ENCODE peak calls at places on chromosomes 6 and 20, in eight cellular contexts. N is GM23248, O is HepG2, S is PC-3, X is NT2/D1, D is endothelial cell of umbilical vein, K is BJ, G is astrocyte of the cerebellum. C is an unnamed sample.

GRCh38 chr6:44269168-44269920 is 906 bp upstream of the TMEM151B start:
- DNase-seq in N (no peak), O (no peak), S (no peak), X (no peak), D (no peak), K (no peak), G (no peak), C (no peak)

GRCh38 chr20:35327074-35327976 is 35.1 kb upstream of the FAM83C start:
- DNase-seq in N (no peak), O (peak), S (peak), X (no peak), D (peak), K (no peak), G (no peak), C (no peak)

GRCh38 chr6:40882321-40882720 is 156.7 kb downstream of the UNC5CL start:
- DNase-seq in N (no peak), O (no peak), S (no peak), X (no peak), D (no peak), K (no peak), G (no peak), C (no peak)

GRCh38 chr6:30883743-30884520 is at the start of gene DDR1:
- DNase-seq in N (peak), O (peak), S (peak), X (no peak), D (no peak), K (no peak), G (no peak), C (peak)

GRCh38 chr20:9397928-9398327 is 116.5 kb upstream of the LAMP5 start:
- DNase-seq in N (no peak), O (no peak), S (no peak), X (no peak), D (no peak), K (no peak), G (no peak), C (no peak)

GRCh38 chr20:50252715-50253500 is 62.3 kb downstream of the CEBPB start:
- DNase-seq in N (no peak), O (no peak), S (no peak), X (no peak), D (no peak), K (no peak), G (no peak), C (no peak)

GRCh38 chr6:141202641-141203040 is 930.1 kb upstream of the GJE1 start:
- DNase-seq in N (peak), O (no peak), S (no peak), X (no peak), D (no peak), K (no peak), G (no peak), C (peak)

GRCh38 chr6:27814665-27815424 is 97.4 kb downstream of the OR2B2 start:
- DNase-seq in N (peak), O (peak), S (peak), X (no peak), D (peak), K (peak), G (peak), C (peak)

GRCh38 chr20:11881453-11881852 is 36.2 kb upstream of the BTBD3 start:
- DNase-seq in N (no peak), O (no peak), S (no peak), X (no peak), D (no peak), K (no peak), G (no peak), C (no peak)

GRCh38 chr6:148657053-148657452 is 89.8 kb upstream of the UST start:
- DNase-seq in N (peak), O (no peak), S (peak), X (no peak), D (no peak), K (peak), G (no peak), C (peak)

GRCh38 chr20:58853976-58854637 is 1.6 kb downstream of the GNAS start:
- DNase-seq in N (no peak), O (no peak), S (no peak), X (no peak), D (no peak), K (no peak), G (no peak), C (no peak)

GRCh38 chr6:162621246-162621645 is 106.3 kb downstream of the PRKN start:
- DNase-seq in N (peak), O (peak), S (no peak), X (no peak), D (no peak), K (no peak), G (peak), C (no peak)

GRCh38 chr20:46994341-46994740 is 99.7 kb downstream of the EYA2 start:
- DNase-seq in N (no peak), O (no peak), S (no peak), X (no peak), D (no peak), K (no peak), G (no peak), C (no peak)

GRCh38 chr6:2188397-2188796 is 57.0 kb downstream of the GMDS start:
- DNase-seq in N (no peak), O (no peak), S (no peak), X (no peak), D (no peak), K (no peak), G (no peak), C (no peak)

GRCh38 chr20:50588034-50588736 is 78.0 kb downstream of the PTPN1 start:
- DNase-seq in N (peak), O (peak), S (peak), X (peak), D (peak), K (no peak), G (peak), C (peak)

GRCh38 chr20:34871966-34872603 is 571 bp downstream of the GGT7 start:
- DNase-seq in N (peak), O (no peak), S (no peak), X (no peak), D (no peak), K (no peak), G (no peak), C (peak)

GRCh38 chr6:161434331-161434730 is 160.5 kb upstream of the AGPAT4 start:
- DNase-seq in N (peak), O (no peak), S (no peak), X (no peak), D (no peak), K (no peak), G (no peak), C (peak)

GRCh38 chr20:34180460-34181108 is 60.6 kb upstream of the ASIP start:
- DNase-seq in N (peak), O (no peak), S (peak), X (no peak), D (no peak), K (no peak), G (no peak), C (peak)

GRCh38 chr6:115004982-115005381 is 662.2 kb upstream of the HS3ST5 start:
- DNase-seq in N (no peak), O (no peak), S (no peak), X (peak), D (no peak), K (no peak), G (no peak), C (no peak)

GRCh38 chr20:58106143-58106750 is 122.2 kb downstream of the ANKRD60 start:
- DNase-seq in N (peak), O (no peak), S (no peak), X (no peak), D (no peak), K (no peak), G (no peak), C (no peak)

GRCh38 chr6:122712864-122713612 is 66.5 kb upstream of the FABP7 start:
- DNase-seq in N (no peak), O (no peak), S (no peak), X (no peak), D (no peak), K (no peak), G (no peak), C (no peak)

GRCh38 chr20:57080796-57081195 is 185.6 kb downstream of the BMP7 start:
- DNase-seq in N (peak), O (no peak), S (peak), X (no peak), D (no peak), K (no peak), G (no peak), C (peak)

GRCh38 chr20:22496817-22497216 is 87.6 kb downstream of the FOXA2 start:
- DNase-seq in N (no peak), O (no peak), S (peak), X (no peak), D (no peak), K (no peak), G (no peak), C (no peak)

GRCh38 chr20:38167851-38168760 is 3.0 kb upstream of the TGM2 start:
- DNase-seq in N (peak), O (peak), S (peak), X (no peak), D (peak), K (peak), G (peak), C (peak)

GRCh38 chr6:119791746-119792145 is 442.2 kb upstream of the MAN1A1 start:
- DNase-seq in N (no peak), O (no peak), S (peak), X (peak), D (no peak), K (no peak), G (no peak), C (no peak)

GRCh38 chr20:41889125-41889870 is 271.1 kb upstream of the CHD6 start:
- DNase-seq in N (no peak), O (peak), S (peak), X (no peak), D (no peak), K (no peak), G (no peak), C (no peak)

GRCh38 chr6:147033267-147033666 is 170.9 kb upstream of the STXBP5 start:
- DNase-seq in N (peak), O (no peak), S (no peak), X (peak), D (no peak), K (no peak), G (no peak), C (peak)

GRCh38 chr6:165223736-165224135 is 85.7 kb downstream of the C6orf118 start:
- DNase-seq in N (no peak), O (no peak), S (no peak), X (no peak), D (no peak), K (no peak), G (no peak), C (no peak)

GRCh38 chr6:152026291-152026690 is 218.8 kb downstream of the ESR1 start:
- DNase-seq in N (peak), O (no peak), S (no peak), X (no peak), D (no peak), K (no peak), G (no peak), C (no peak)

GRCh38 chr20:45701104-45701503 is 734 bp upstream of the WFDC13 start:
- DNase-seq in N (no peak), O (no peak), S (no peak), X (no peak), D (no peak), K (no peak), G (no peak), C (no peak)

GRCh38 chr20:4091332-4092135 is 76.2 kb upstream of the RNF24 start:
- DNase-seq in N (peak), O (peak), S (peak), X (peak), D (peak), K (no peak), G (no peak), C (peak)

GRCh38 chr20:4156411-4156810 is 141.1 kb upstream of the RNF24 start:
- DNase-seq in N (no peak), O (no peak), S (peak), X (no peak), D (no peak), K (no peak), G (no peak), C (no peak)

GRCh38 chr20:63861981-63862901 is 943 bp downstream of the ABHD16B start:
- DNase-seq in N (no peak), O (no peak), S (no peak), X (no peak), D (no peak), K (no peak), G (no peak), C (no peak)

GRCh38 chr6:109693128-109693527 is 2.0 kb downstream of the FIG4 start:
- DNase-seq in N (no peak), O (no peak), S (no peak), X (no peak), D (no peak), K (no peak), G (no peak), C (no peak)

GRCh38 chr6:39077882-39078594 is 29.5 kb downstream of the GLP1R start:
- DNase-seq in N (no peak), O (no peak), S (no peak), X (no peak), D (no peak), K (no peak), G (no peak), C (no peak)

GRCh38 chr20:58649288-58650180 is 1.5 kb upstream of the STX16 start:
- DNase-seq in N (no peak), O (no peak), S (no peak), X (no peak), D (no peak), K (no peak), G (no peak), C (no peak)

GRCh38 chr20:61979090-61979489 is 86.6 kb downstream of the TAF4 start:
- DNase-seq in N (no peak), O (no peak), S (no peak), X (no peak), D (no peak), K (no peak), G (no peak), C (no peak)

GRCh38 chr6:89122625-89123024 is 4.8 kb upstream of the SRSF12 start:
- DNase-seq in N (peak), O (peak), S (peak), X (no peak), D (peak), K (no peak), G (peak), C (peak)

DNA sequence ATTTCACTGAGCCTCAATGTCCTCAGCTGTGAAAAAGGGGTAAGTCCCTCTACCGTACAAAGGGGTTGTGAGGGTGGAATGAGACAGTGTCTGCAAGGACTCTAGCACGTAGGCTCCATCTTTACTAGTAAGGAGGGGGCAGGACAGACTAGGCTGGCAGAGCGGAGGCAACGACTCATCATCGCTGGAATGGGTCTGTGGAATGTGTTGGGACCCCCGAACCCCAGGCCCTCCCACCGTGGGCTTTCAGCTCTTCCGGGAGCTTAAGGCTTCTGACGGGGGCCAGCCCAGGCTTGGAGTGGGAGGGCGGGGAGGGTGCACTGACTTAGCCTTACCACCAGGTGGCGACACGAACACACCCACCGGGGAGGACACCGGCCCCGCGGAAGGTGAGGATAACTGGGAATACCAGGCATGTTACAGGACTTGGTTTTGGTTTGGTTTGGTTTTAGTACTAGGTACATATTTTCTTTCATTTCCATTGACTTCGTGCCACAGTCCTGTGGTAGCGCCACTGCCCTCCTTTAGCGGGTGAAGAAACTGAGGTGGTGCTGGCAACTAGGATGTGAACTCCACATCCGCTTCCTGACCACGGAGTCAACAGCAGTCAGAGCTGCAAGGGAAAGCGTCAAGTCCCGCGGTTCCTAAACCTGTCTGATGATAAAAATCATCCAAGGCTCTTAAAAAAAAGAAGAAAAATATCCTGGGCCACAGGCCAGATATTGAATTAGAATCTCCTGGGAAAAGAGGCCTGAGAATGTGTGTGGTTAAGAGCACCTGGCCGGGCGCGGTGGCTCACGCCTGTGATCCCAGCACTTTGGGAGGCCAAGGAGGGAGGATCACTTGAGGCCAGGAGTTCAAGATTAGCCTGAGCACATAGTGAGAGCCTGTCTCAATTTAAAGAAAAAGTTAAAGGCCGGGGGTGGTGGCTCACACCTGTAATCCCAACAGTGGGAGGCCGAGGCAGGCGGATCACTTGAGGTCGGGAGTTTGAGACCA is 10.3 kb upstream of the TULP1 start:
- DNase-seq in N (peak), O (peak), S (peak), X (peak), D (peak), K (no peak), G (peak), C (peak)
- H3K4me3 ChIP-seq in N (peak), O (no peak), S (peak), X (no peak), D (no peak), K (peak), G (no peak), C (peak)

GRCh38 chr6:11324453-11325023 is 92.1 kb upstream of the NEDD9 start:
- DNase-seq in N (no peak), O (no peak), S (no peak), X (no peak), D (no peak), K (no peak), G (no peak), C (no peak)
- H3K4me3 ChIP-seq in N (no peak), O (no peak), S (no peak), X (no peak), D (no peak), K (no peak), G (no peak), C (no peak)

DNA sequence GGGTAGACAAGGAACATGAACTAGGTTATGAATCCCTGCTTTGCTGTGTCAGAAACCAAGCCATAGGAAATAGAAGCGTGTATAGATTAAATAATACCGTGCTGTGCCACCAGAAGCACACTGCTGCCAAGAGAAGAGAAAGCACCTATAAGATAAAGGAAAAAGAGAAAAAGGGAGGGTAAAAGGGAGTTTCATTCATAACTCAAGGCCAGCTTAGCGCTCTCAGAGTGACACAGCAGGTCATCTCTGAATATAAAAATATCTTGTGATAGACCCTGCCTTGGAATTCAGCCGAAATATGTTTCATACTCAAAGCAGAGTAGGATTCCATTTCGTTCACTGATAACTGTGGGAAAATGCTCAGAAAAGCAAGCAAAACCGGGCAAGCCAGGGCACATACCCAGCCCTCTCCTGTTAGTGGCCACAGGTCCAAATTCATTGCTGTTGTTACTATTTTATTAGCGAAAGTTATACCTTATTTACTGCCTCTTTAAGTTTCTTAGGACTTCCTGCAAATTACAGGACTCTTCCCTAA is 8.7 kb downstream of the JAG1 start:
- DNase-seq in N (no peak), O (no peak), S (no peak), X (no peak), D (peak), K (no peak), G (no peak), C (no peak)
- H3K4me3 ChIP-seq in N (no peak), O (no peak), S (no peak), X (no peak), D (no peak), K (no peak), G (no peak), C (no peak)

GRCh38 chr20:53921443-53921973 is 148.9 kb downstream of the BCAS1 start:
- DNase-seq in N (no peak), O (no peak), S (no peak), X (no peak), D (no peak), K (no peak), G (no peak), C (no peak)

GRCh38 chr20:53925651-53926401 is 144.6 kb downstream of the BCAS1 start:
- DNase-seq in N (no peak), O (no peak), S (no peak), X (no peak), D (no peak), K (no peak), G (no peak), C (no peak)

GRCh38 chr20:53923745-53924369 is 146.5 kb downstream of the BCAS1 start:
- DNase-seq in N (no peak), O (no peak), S (no peak), X (no peak), D (no peak), K (no peak), G (no peak), C (no peak)

GRCh38 chr20:53920647-53921245 is 149.6 kb downstream of the BCAS1 start:
- DNase-seq in N (no peak), O (no peak), S (no peak), X (no peak), D (no peak), K (no peak), G (no peak), C (no peak)

GRCh38 chr20:53922901-53923314 is 147.5 kb downstream of the BCAS1 start:
- DNase-seq in N (peak), O (no peak), S (no peak), X (no peak), D (no peak), K (no peak), G (no peak), C (peak)
- H3K4me3 ChIP-seq in N (no peak), O (no peak), S (no peak), X (no peak), D (no peak), K (no peak), G (no peak), C (no peak)